ENCODE peak calls at places on chromosomes 7 and 10, in five cellular contexts. A, J, C, U and H are unnamed samples.

GRCh38 chr10:22854935-22855421 is 72.9 kb upstream of the ARMC3 start:
- DNase-seq in A (no peak), J (no peak), C (no peak), U (no peak), H (no peak)

GRCh38 chr7:131932271-131932670 is 375.8 kb upstream of the PODXL start:
- DNase-seq in A (no peak), J (no peak), C (peak; percentile 39), U (no peak), H (no peak)

GRCh38 chr10:52779541-52780390 is 7.2 kb upstream of the MBL2 start:
- DNase-seq in A (no peak), J (no peak), C (no peak), U (peak; percentile 27), H (no peak)

GRCh38 chr10:119306964-119307363 is 99.6 kb downstream of the GRK5 start:
- DNase-seq in A (no peak), J (no peak), C (no peak), U (no peak), H (no peak)

GRCh38 chr10:12656518-12657142 is 307.3 kb downstream of the CAMK1D start:
- DNase-seq in A (no peak), J (no peak), C (no peak), U (no peak), H (peak; percentile 44)

GRCh38 chr7:27098493-27099223 is 2.9 kb upstream of the HOXA1 start:
- DNase-seq in A (no peak), J (no peak), C (no peak), U (no peak), H (no peak)

GRCh38 chr7:138785587-138786437 is 12.0 kb upstream of the TMEM213 start:
- DNase-seq in A (no peak), J (no peak), C (no peak), U (no peak), H (no peak)

GRCh38 chr10:99279626-99280111 is 44.0 kb upstream of the HPSE2 start:
- DNase-seq in A (no peak), J (no peak), C (no peak), U (no peak), H (no peak)

GRCh38 chr10:71236286-71236685 is 23.9 kb downstream of the UNC5B start:
- DNase-seq in A (no peak), J (no peak), C (no peak), U (no peak), H (no peak)

GRCh38 chr10:48468866-48469511 is 135.9 kb downstream of the ARHGAP22 start:
- DNase-seq in A (peak; percentile 36), J (no peak), C (peak; percentile 77), U (no peak), H (no peak)

GRCh38 chr10:6297951-6298381 is 95.2 kb downstream of the PFKFB3 start:
- DNase-seq in A (no peak), J (no peak), C (peak; percentile 39), U (no peak), H (no peak)

GRCh38 chr10:25026463-25026862 is 10.1 kb downstream of the THNSL1 start:
- DNase-seq in A (no peak), J (no peak), C (no peak), U (no peak), H (no peak)
- TF ChIP-seq CTCF in A (no peak), J (no peak), C (no peak), U (peak; percentile 20), H (peak; percentile 28)

GRCh38 chr10:117226813-117227451 is 14.0 kb upstream of the SLC18A2 start:
- DNase-seq in A (no peak), J (no peak), C (no peak), U (no peak), H (no peak)
- TF ChIP-seq CTCF in A (no peak), J (peak; percentile 44), C (no peak), U (no peak), H (peak; percentile 51)

GRCh38 chr7:90853205-90853604 is 257.1 kb downstream of the CDK14 start:
- DNase-seq in A (no peak), J (no peak), C (no peak), U (no peak), H (no peak)
- TF ChIP-seq CTCF in A (no peak), J (no peak), C (no peak), U (no peak), H (no peak)

DNA sequence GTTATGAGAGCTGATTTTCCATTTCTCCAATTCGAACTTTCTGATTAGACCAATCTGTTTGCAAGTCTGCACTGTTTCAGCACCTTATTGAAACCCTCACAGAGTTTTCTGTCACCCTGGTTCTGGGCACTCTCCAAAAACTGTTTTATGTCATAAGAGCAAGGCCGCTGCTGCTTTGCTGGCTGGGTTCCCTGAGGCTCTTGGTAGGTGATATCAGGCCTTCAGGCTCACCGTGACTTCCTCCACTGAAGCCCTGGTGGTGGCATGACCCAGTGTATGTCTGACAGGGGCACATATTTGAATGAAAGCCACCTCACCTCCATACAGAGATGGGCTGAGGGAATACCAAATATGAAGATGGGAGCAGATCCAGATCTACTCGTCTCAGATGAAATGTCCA is 8.3 kb downstream of the RABGEF1 start:
- DNase-seq in A (no peak), J (no peak), C (no peak), U (peak; percentile 74), H (no peak)
- TF ChIP-seq CTCF in A (no peak), J (no peak), C (no peak), U (no peak), H (no peak)

GRCh38 chr7:76377186-76377918 is 18.6 kb upstream of the YWHAG start:
- DNase-seq in A (no peak), J (no peak), C (no peak), U (peak; percentile 50), H (no peak)
- TF ChIP-seq CTCF in A (no peak), J (no peak), C (no peak), U (no peak), H (no peak)

GRCh38 chr10:76032442-76033039 is 601.1 kb downstream of the LRMDA start:
- DNase-seq in A (no peak), J (no peak), C (no peak), U (no peak), H (no peak)

GRCh38 chr10:76031769-76032441 is 600.5 kb downstream of the LRMDA start:
- DNase-seq in A (no peak), J (no peak), C (no peak), U (no peak), H (no peak)

GRCh38 chr10:76034236-76035009 is 603.0 kb downstream of the LRMDA start:
- DNase-seq in A (no peak), J (no peak), C (no peak), U (no peak), H (no peak)

GRCh38 chr10:76035010-76035727 is 603.7 kb downstream of the LRMDA start:
- DNase-seq in A (no peak), J (no peak), C (no peak), U (no peak), H (no peak)

GRCh38 chr10:76033457-76034196 is 602.2 kb downstream of the LRMDA start:
- DNase-seq in A (no peak), J (no peak), C (no peak), U (no peak), H (no peak)
- TF ChIP-seq CTCF in A (peak; percentile 29), J (peak; percentile 22), C (no peak), U (no peak), H (no peak)

GRCh38 chr7:111825046-111825445 is 262.8 kb upstream of the IMMP2L start:
- DNase-seq in A (no peak), J (no peak), C (no peak), U (no peak), H (no peak)

GRCh38 chr7:111829221-111829620 is 266.9 kb upstream of the IMMP2L start:
- DNase-seq in A (no peak), J (no peak), C (no peak), U (no peak), H (no peak)

GRCh38 chr7:111833461-111833860 is 271.2 kb upstream of the IMMP2L start:
- DNase-seq in A (no peak), J (no peak), C (no peak), U (no peak), H (no peak)

GRCh38 chr7:111832159-111832558 is 269.9 kb upstream of the IMMP2L start:
- DNase-seq in A (no peak), J (no peak), C (no peak), U (no peak), H (no peak)

GRCh38 chr7:111827863-111828504 is 265.7 kb upstream of the IMMP2L start:
- DNase-seq in A (no peak), J (no peak), C (no peak), U (no peak), H (no peak)
- TF ChIP-seq CTCF in A (no peak), J (no peak), C (no peak), U (no peak), H (no peak)